ENCODE peak calls at places on chromosomes 11 and 22, in five cellular contexts. H is AG09319, M is GM12891, V is GDM1, N is left colon. X is an unnamed sample.

GRCh38 chr11:41189711-41190477 is 269.6 kb downstream of the LRRC4C start:
- DNase-seq in H (no peak), M (no peak), V (no peak), N (no peak), X (no peak)

GRCh38 chr11:134530826-134531225 is 118.8 kb upstream of the B3GAT1 start:
- DNase-seq in H (no peak), M (no peak), V (no peak), N (peak), X (no peak)

GRCh38 chr11:82494988-82495432 is 238.7 kb downstream of the FAM181B start:
- DNase-seq in H (no peak), M (no peak), V (no peak), N (no peak), X (no peak)

GRCh38 chr11:2581151-2581930 is 118.5 kb downstream of the KCNQ1OT1 start:
- DNase-seq in H (no peak), M (no peak), V (no peak), N (peak), X (no peak)

GRCh38 chr11:107856180-107856980 is 2.2 kb downstream of the SLC35F2 start:
- DNase-seq in H (no peak), M (no peak), V (no peak), N (no peak), X (no peak)

GRCh38 chr11:16347928-16348685 is 8.2 kb downstream of the SOX6 start:
- DNase-seq in H (no peak), M (no peak), V (no peak), N (no peak), X (no peak)

GRCh38 chr11:18013790-18014507 is 1.1 kb upstream of the SERGEF start:
- DNase-seq in H (no peak), M (no peak), V (no peak), N (no peak), X (no peak)

GRCh38 chr22:48753752-48754517 is 1073.7 kb downstream of the BRD1 start:
- DNase-seq in H (no peak), M (no peak), V (no peak), N (no peak), X (peak)

GRCh38 chr11:105610796-105611361 is 1.0 kb downstream of the GRIA4 start:
- DNase-seq in H (no peak), M (no peak), V (no peak), N (no peak), X (no peak)

GRCh38 chr11:125275905-125276634 is 111.5 kb downstream of the PKNOX2 start:
- DNase-seq in H (no peak), M (no peak), V (no peak), N (no peak), X (no peak)